ENCODE peak calls at places on chromosomes 3 and 15, in six cellular contexts. W, O, M, S, E and C are unnamed samples. For H3K27me3, the result is how much of the 10 kb centered on the place peaks cover.

GRCh38 chr3:59502806-59503205 is 453.0 kb upstream of the CFAP20DC start:
- DNase-seq in W (peak), O (no peak), M (no peak), S (no peak), E (no peak), C (no peak)

GRCh38 chr3:5198986-5199731 is 11.7 kb downstream of the EDEM1 start:
- DNase-seq in W (no peak), O (no peak), M (no peak), S (no peak), E (no peak), C (no peak)

GRCh38 chr3:45381168-45381852 is 7.1 kb upstream of the LARS2 start:
- DNase-seq in W (peak), O (no peak), M (no peak), S (peak), E (peak), C (no peak)

GRCh38 chr15:58058729-58059128 is 6.8 kb downstream of the ALDH1A2 start:
- DNase-seq in W (no peak), O (no peak), M (no peak), S (no peak), E (no peak), C (no peak)

GRCh38 chr3:27728195-27729087 is 6.3 kb upstream of the EOMES start:
- DNase-seq in W (peak), O (peak), M (no peak), S (peak), E (peak), C (no peak)

GRCh38 chr3:134294302-134294925 is 43.8 kb upstream of the RYK start:
- DNase-seq in W (no peak), O (no peak), M (no peak), S (no peak), E (no peak), C (no peak)

GRCh38 chr3:119659584-119660291 is 651 bp downstream of the POPDC2 start:
- DNase-seq in W (no peak), O (no peak), M (no peak), S (no peak), E (no peak), C (no peak)

GRCh38 chr3:66938338-66938963 is 59.7 kb upstream of the KBTBD8 start:
- DNase-seq in W (peak), O (peak), M (no peak), S (peak), E (peak), C (no peak)

GRCh38 chr15:79067969-79068368 is 22.6 kb downstream of the RASGRF1 start:
- DNase-seq in W (no peak), O (no peak), M (no peak), S (no peak), E (no peak), C (no peak)

GRCh38 chr3:122728756-122729514 is 48.3 kb downstream of the PARP14 start:
- DNase-seq in W (no peak), O (no peak), M (no peak), S (no peak), E (no peak), C (no peak)

GRCh38 chr15:63212050-63212973 is 22.9 kb downstream of the RAB8B start:
- DNase-seq in W (peak), O (peak), M (no peak), S (no peak), E (no peak), C (no peak)

GRCh38 chr3:59872121-59872520 is 822.3 kb upstream of the CFAP20DC start:
- DNase-seq in W (no peak), O (no peak), M (no peak), S (no peak), E (peak), C (no peak)

GRCh38 chr3:2301361-2301760 is 202.7 kb downstream of the CNTN4 start:
- DNase-seq in W (no peak), O (no peak), M (no peak), S (no peak), E (no peak), C (no peak)

GRCh38 chr3:64267774-64268604 is 42.7 kb upstream of the PRICKLE2 start:
- DNase-seq in W (peak), O (no peak), M (peak), S (peak), E (peak), C (peak)

GRCh38 chr15:48693474-48693873 is 48.0 kb upstream of the FBN1 start:
- DNase-seq in W (peak), O (no peak), M (no peak), S (no peak), E (no peak), C (no peak)

GRCh38 chr15:77126927-77127326 is 56.0 kb upstream of the TSPAN3 start:
- DNase-seq in W (no peak), O (no peak), M (no peak), S (no peak), E (no peak), C (no peak)

GRCh38 chr3:14450922-14451606 is 48.7 kb downstream of the SLC6A6 start:
- DNase-seq in W (no peak), O (no peak), M (no peak), S (no peak), E (no peak), C (no peak)

GRCh38 chr15:92449476-92449875 is 55.8 kb downstream of the ST8SIA2 start:
- DNase-seq in W (peak), O (no peak), M (no peak), S (no peak), E (no peak), C (no peak)

GRCh38 chr3:171142985-171143384 is 116.5 kb upstream of the SLC2A2 start:
- DNase-seq in W (peak), O (peak), M (no peak), S (no peak), E (no peak), C (no peak)

GRCh38 chr15:70099966-70100494 is 2.3 kb upstream of the TLE3 start:
- DNase-seq in W (peak), O (peak), M (no peak), S (peak), E (peak), C (no peak)

GRCh38 chr15:40358492-40359353 is 704 bp downstream of the DISP2 start:
- DNase-seq in W (no peak), O (no peak), M (no peak), S (peak), E (peak), C (no peak)

GRCh38 chr3:4888913-4889846 is 90.1 kb upstream of the BHLHE40 start:
- DNase-seq in W (peak), O (no peak), M (no peak), S (no peak), E (no peak), C (no peak)

GRCh38 chr3:181103605-181104004 is 114.1 kb upstream of the DNAJC19 start:
- DNase-seq in W (no peak), O (peak), M (no peak), S (peak), E (peak), C (no peak)

GRCh38 chr3:16354291-16354690 is 89.3 kb downstream of the OXNAD1 start:
- DNase-seq in W (no peak), O (no peak), M (no peak), S (no peak), E (no peak), C (no peak)

DNA sequence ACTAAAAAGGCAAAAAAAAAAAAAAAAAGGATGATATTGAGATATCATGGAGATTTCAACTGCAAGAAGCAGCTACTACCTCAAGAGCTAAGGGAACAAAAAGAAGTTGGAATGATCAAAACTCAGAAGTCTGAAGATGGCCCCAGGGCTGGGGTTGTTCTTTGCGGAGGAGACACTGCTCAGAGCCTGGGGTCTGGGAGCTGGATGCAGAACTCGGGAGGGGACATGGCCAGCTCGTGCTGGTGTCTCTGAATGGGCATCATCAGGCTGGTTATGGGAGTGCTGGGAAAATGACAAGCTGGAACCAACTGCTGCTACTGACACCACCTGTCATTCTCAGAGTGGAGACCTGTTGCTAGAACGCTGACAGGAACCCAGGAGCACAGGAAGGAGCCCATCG is 14.2 kb upstream of the ADIPOQ start:
- DNase-seq in W (no peak), O (no peak), M (no peak), S (no peak), E (no peak), C (no peak)
- H3K27me3 ChIP-seq in W (half or more), O (under half), M (under half), S (half or more), E (under half), C (under half)

GRCh38 chr3:196544491-196544992 is 23.8 kb downstream of the WDR53 start:
- DNase-seq in W (no peak), O (no peak), M (no peak), S (no peak), E (no peak), C (no peak)

GRCh38 chr3:196547067-196547466 is 21.3 kb downstream of the WDR53 start:
- DNase-seq in W (no peak), O (no peak), M (no peak), S (no peak), E (no peak), C (no peak)

GRCh38 chr3:196552253-196552652 is 16.1 kb downstream of the WDR53 start:
- DNase-seq in W (no peak), O (no peak), M (no peak), S (no peak), E (no peak), C (no peak)

GRCh38 chr3:196541684-196542445 is 26.5 kb downstream of the WDR53 start:
- DNase-seq in W (no peak), O (no peak), M (no peak), S (no peak), E (peak), C (no peak)

GRCh38 chr3:196546537-196546936 is 21.8 kb downstream of the WDR53 start:
- DNase-seq in W (no peak), O (no peak), M (no peak), S (no peak), E (no peak), C (no peak)
- H3K27ac ChIP-seq in W (no peak), O (no peak), M (no peak), S (no peak), E (no peak), C (no peak)

DNA sequence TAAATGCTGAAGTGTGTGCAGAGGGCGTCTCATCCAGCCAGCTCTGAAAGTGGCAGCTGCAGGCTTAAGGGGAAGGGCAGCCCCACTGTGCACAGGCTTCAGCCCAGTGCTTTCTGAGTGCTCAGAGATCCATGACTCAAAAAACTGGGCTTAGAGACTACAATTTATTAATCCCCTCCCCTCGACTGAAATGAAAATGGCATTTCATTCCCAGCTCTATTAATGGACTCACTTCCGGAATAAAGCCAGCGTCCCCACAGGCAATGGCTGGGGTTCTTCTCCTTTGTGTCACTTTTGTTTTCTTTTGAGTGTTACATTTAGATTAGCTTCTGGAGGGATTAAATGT is 55.5 kb upstream of the PLXNA1 start:
- DNase-seq in W (peak), O (peak), M (peak), S (no peak), E (no peak), C (no peak)
- H3K27me3 ChIP-seq in W (under half), O (under half), M (under half), S (under half), E (under half), C (under half)

GRCh38 chr15:85010472-85011209 is 29.0 kb downstream of the PDE8A start:
- DNase-seq in W (no peak), O (peak), M (no peak), S (no peak), E (peak), C (no peak)

GRCh38 chr15:85009435-85009834 is 27.8 kb downstream of the PDE8A start:
- DNase-seq in W (no peak), O (no peak), M (no peak), S (no peak), E (no peak), C (no peak)

GRCh38 chr15:85007741-85008140 is 26.1 kb downstream of the PDE8A start:
- DNase-seq in W (peak), O (no peak), M (no peak), S (no peak), E (no peak), C (no peak)

GRCh38 chr15:85010114-85010471 is 28.4 kb downstream of the PDE8A start:
- DNase-seq in W (no peak), O (peak), M (no peak), S (no peak), E (no peak), C (no peak)

GRCh38 chr15:85008474-85009260 is 27.0 kb downstream of the PDE8A start:
- DNase-seq in W (no peak), O (no peak), M (no peak), S (no peak), E (peak), C (no peak)
- H3K27ac ChIP-seq in W (no peak), O (peak), M (peak), S (no peak), E (no peak), C (peak)

GRCh38 chr15:62067448-62068044 is 769 bp downstream of the C2CD4A start:
- DNase-seq in W (peak), O (peak), M (no peak), S (peak), E (peak), C (no peak)
- H3K27me3 ChIP-seq in W (under half), O (under half), M (under half), S (half or more), E (under half), C (under half)